ENCODE peak calls at places on chromosomes 2 and 18, in eight cellular contexts. I is GDM1; X is germinal center; Q is fibroblast of the conjunctiva; C is stimulated activated CD4-positive, alpha-beta T cell treated with anti-CD3 and anti-CD28 coated beads, Interleukin-4, amount 100 ng/mL, for 1 hour; V is NCI-H2029 treated with DMSO at 0.1 percent for 48 hours; A is activated T-helper 1 cell treated with Interleukin-2 at 50 U/mL for 16 hours; Z is caudate nucleus. N is an unnamed sample.

GRCh38 chr2:152647417-152648010 is 69.7 kb downstream of the PRPF40A start:
- DNase-seq in I (no peak), X (no peak), Q (peak), C (no peak), V (peak), A (no peak), Z (no peak), N (peak)

GRCh38 chr2:241415196-241415595 is 59.1 kb downstream of the FARP2 start:
- DNase-seq in I (no peak), X (no peak), Q (no peak), C (no peak), V (no peak), A (no peak), Z (no peak), N (no peak)

GRCh38 chr2:96342085-96342484 is 6.5 kb downstream of the NCAPH start:
- DNase-seq in I (no peak), X (no peak), Q (peak), C (peak), V (no peak), A (peak), Z (no peak), N (no peak)

GRCh38 chr2:65800998-65801397 is 368.6 kb upstream of the SPRED2 start:
- DNase-seq in I (no peak), X (no peak), Q (no peak), C (no peak), V (no peak), A (no peak), Z (no peak), N (no peak)

GRCh38 chr18:14747513-14748474 is at the start of gene ANKRD30B:
- DNase-seq in I (no peak), X (no peak), Q (no peak), C (no peak), V (no peak), A (no peak), Z (no peak), N (no peak)

GRCh38 chr2:131413148-131413747 is 49.3 kb upstream of the RAB6D start:
- DNase-seq in I (peak), X (peak), Q (peak), C (no peak), V (peak), A (no peak), Z (no peak), N (no peak)

GRCh38 chr2:105428387-105429018 is 29.7 kb upstream of the FHL2 start:
- DNase-seq in I (no peak), X (no peak), Q (no peak), C (no peak), V (no peak), A (no peak), Z (no peak), N (no peak)

GRCh38 chr2:9570182-9571060 is 14.8 kb upstream of the ADAM17 start:
- DNase-seq in I (no peak), X (no peak), Q (no peak), C (no peak), V (no peak), A (no peak), Z (no peak), N (no peak)

GRCh38 chr2:62460175-62460574 is 45.8 kb downstream of the TMEM17 start:
- DNase-seq in I (no peak), X (no peak), Q (no peak), C (no peak), V (no peak), A (no peak), Z (no peak), N (no peak)

GRCh38 chr2:78127428-78127827 is 605.3 kb upstream of the LRRTM4 start:
- DNase-seq in I (no peak), X (no peak), Q (no peak), C (no peak), V (no peak), A (no peak), Z (no peak), N (no peak)

GRCh38 chr2:66601624-66602023 is 166.7 kb downstream of the MEIS1 start:
- DNase-seq in I (no peak), X (no peak), Q (no peak), C (no peak), V (no peak), A (no peak), Z (no peak), N (no peak)

N was measured in dorsolateral prefrontal cortex.